ENCODE peak calls at places on chromosome 13, in four cellular contexts. P is HL-60, H is K562, T is GM12878. D is an unnamed sample.

GRCh38 chr13:30776661-30777060 is 41.3 kb downstream of the ALOX5AP start:
- DNase-seq in P (no peak), H (no peak), T (no peak), D (no peak)

GRCh38 chr13:48977973-48978372 is 2.3 kb downstream of the FNDC3A start:
- DNase-seq in P (no peak), H (no peak), T (no peak), D (no peak)

GRCh38 chr13:31859546-31859945 is 120.2 kb downstream of the RXFP2 start:
- DNase-seq in P (no peak), H (no peak), T (no peak), D (no peak)

GRCh38 chr13:46172531-46172991 is 9.4 kb downstream of the LCP1 start:
- DNase-seq in P (peak; percentile 91), H (no peak), T (no peak), D (no peak)

GRCh38 chr13:100527644-100528043 is 60.9 kb downstream of the GGACT start:
- DNase-seq in P (no peak), H (no peak), T (no peak), D (no peak)

GRCh38 chr13:30877335-30877734 is 28.7 kb upstream of the MEDAG start:
- DNase-seq in P (no peak), H (no peak), T (no peak), D (no peak)

GRCh38 chr13:70353096-70353495 is 244.8 kb upstream of the KLHL1 start:
- DNase-seq in P (no peak), H (no peak), T (no peak), D (no peak)

GRCh38 chr13:90640976-90641375 is 706.5 kb upstream of the MIR17HG start:
- DNase-seq in P (no peak), H (no peak), T (no peak), D (no peak)

DNA sequence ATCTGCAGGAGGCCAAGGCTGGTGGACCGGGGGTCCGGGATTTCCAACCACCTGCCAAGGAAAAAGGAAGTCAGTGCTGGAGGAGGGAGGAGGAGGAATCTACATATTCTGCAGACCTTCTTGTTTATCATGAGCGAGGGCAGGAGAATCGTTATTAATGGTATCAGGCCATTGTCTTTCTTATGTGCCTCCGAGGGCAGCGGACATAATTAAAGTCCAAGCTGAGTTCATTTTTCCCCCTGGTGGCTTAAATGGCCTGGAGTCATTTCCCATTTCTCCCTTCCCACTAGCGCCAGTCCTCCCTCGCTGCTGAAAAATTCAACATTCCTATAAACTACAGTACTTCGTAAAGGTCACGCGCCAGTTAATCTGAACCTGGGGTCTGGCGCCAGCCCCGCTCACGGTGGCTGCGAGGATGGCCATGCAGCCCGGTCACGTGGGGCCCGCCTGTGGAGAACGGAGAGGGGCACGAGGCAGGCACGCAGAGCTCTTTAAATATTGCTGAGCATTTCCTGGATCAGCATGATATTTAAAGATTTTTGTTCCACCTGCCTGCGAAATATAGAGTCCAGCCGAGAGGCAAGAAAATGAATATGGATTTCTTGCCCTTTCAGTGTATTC is 85.2 kb upstream of the PCDH8 start:
- DNase-seq in P (no peak), H (no peak), T (no peak), D (no peak)
- TF ChIP-seq SPI1 in P (no peak), H (no peak), T (no peak), D (no peak)

GRCh38 chr13:111437856-111438547 is 117.6 kb downstream of the TEX29 start:
- DNase-seq in P (no peak), H (no peak), T (no peak), D (no peak)
- TF ChIP-seq SPI1 in P (no peak), H (no peak), T (no peak), D (no peak)

GRCh38 chr13:58025821-58026220 is 394.3 kb downstream of the PCDH17 start:
- DNase-seq in P (no peak), H (no peak), T (no peak), D (no peak)
- TF ChIP-seq SPI1 in P (no peak), H (no peak), T (no peak), D (no peak)

DNA sequence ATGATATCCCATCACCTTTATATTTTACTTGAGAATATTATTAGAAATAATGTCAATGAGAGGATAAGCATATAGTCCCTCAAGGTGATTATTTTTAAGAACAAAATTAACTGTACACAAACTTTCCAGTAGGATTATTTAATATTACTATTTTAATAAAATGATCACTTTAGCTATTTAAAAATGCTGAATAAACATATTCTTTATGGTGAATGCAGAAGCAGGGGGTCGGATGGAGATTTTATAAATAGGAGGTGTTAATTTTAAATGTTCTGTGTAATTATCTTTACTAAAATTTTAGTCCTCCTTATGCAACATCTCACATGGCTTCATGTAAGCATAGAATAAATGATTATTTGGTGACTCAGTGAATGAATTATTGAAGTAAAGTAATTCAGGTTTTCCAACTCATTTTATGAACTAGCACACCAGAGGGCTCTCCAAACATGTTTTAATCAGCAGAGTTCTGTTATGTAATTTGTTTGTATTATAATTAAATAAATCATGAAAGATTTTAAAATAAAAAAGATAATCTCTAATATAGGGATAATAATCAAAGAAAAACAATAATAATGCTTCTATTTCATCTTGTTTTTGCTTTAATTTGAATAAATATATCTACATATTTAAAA is 1635.2 kb downstream of the EFNB2 start:
- DNase-seq in P (no peak), H (no peak), T (no peak), D (no peak)
- TF ChIP-seq SPI1 in P (no peak), H (no peak), T (no peak), D (no peak)

GRCh38 chr13:23965346-23965745 is 68.0 kb upstream of the C1QTNF9B start:
- DNase-seq in P (no peak), H (no peak), T (no peak), D (no peak)
- TF ChIP-seq SPI1 in P (no peak), H (no peak), T (no peak), D (no peak)

DNA sequence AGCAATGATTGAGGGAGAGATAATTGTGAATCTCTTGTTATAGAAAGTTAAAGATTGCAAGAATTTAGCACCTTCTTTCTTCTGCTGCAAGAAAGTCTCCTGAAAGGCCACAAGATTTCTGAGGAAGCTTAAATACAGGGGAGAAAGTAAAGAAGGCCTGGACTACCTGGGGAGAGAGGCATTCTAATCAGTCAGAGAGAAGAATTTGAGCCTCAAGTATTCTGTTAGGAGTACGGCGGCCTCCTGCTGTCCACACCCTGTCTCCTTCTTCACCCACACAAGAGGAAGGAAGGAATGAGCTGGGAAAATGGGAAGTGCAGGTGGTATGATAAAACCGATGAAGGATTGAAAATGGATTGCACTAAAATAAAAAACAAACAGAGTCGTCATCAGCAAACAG is 474.7 kb downstream of the DIAPH3 start:
- DNase-seq in P (no peak), H (no peak), T (no peak), D (no peak)
- TF ChIP-seq SPI1 in P (no peak), H (no peak), T (no peak), D (no peak)

D was measured in GM12891.